ENCODE peak calls at places on chromosomes 6 and 20, in nine cellular contexts. V, X, R, A, N, F, C, Q and B are unnamed samples.

GRCh38 chr6:46926481-46926880 is 4.7 kb upstream of the ADGRF5 start:
- DNase-seq in N (no peak), F (no peak), V (no peak), C (peak), Q (peak), R (no peak), X (no peak), A (no peak), B (peak)

GRCh38 chr6:71385111-71385822 is 96.7 kb downstream of the OGFRL1 start:
- DNase-seq in R (no peak), V (no peak), F (no peak), A (no peak), N (no peak), Q (no peak), X (no peak), C (no peak), B (no peak)

GRCh38 chr20:48523191-48523757 is 304.5 kb downstream of the PREX1 start:
- DNase-seq in V (no peak), R (peak), Q (peak), F (no peak), A (peak), X (peak), C (peak), N (peak), B (peak)

GRCh38 chr6:112618796-112619195 is 271.7 kb downstream of the RFPL4B start:
- DNase-seq in A (no peak), C (no peak), N (peak), R (peak), X (no peak), F (no peak), V (no peak), Q (peak), B (peak)

GRCh38 chr6:115947964-115948541 is 112.6 kb downstream of the FRK start:
- DNase-seq in R (no peak), N (no peak), A (no peak), V (no peak), X (no peak), C (no peak), Q (no peak), F (no peak), B (no peak)

GRCh38 chr6:100512203-100512862 is 47.6 kb upstream of the SIM1 start:
- DNase-seq in N (no peak), X (peak), V (no peak), F (no peak), R (no peak), Q (peak), A (no peak), C (no peak), B (peak)

GRCh38 chr6:105372862-105373182 is 30.1 kb downstream of the PREP start:
- DNase-seq in A (no peak), Q (no peak), C (no peak), R (no peak), X (no peak), V (peak), F (no peak), N (no peak), B (no peak)

GRCh38 chr20:52529856-52530255 is 338.3 kb upstream of the ZFP64 start:
- DNase-seq in C (no peak), R (no peak), F (no peak), X (no peak), V (no peak), A (no peak), Q (no peak), N (no peak), B (peak)

GRCh38 chr6:116766506-116767176 is 1.1 kb upstream of the FAM162B start:
- DNase-seq in A (no peak), C (no peak), R (no peak), X (no peak), Q (no peak), V (no peak), F (no peak), N (no peak), B (no peak)

GRCh38 chr6:66161546-66162108 is 454.6 kb upstream of the EYS start:
- DNase-seq in N (no peak), X (no peak), F (no peak), Q (no peak), V (no peak), A (no peak), C (no peak), R (no peak), B (no peak)

GRCh38 chr20:35661013-35661412 is 3.7 kb downstream of the CPNE1 start:
- DNase-seq in F (no peak), Q (peak), N (no peak), V (no peak), A (no peak), R (no peak), X (no peak), C (no peak), B (no peak)
- H3K4me3 ChIP-seq in F (no peak), Q (peak), N (no peak), V (no peak), A (peak), R (peak), X (no peak), C (no peak), B (no peak)

GRCh38 chr6:158174514-158174913 is 6.4 kb downstream of the GTF2H5 start:
- DNase-seq in Q (peak), F (no peak), C (no peak), V (no peak), X (peak), N (peak), R (no peak), A (no peak), B (peak)

GRCh38 chr6:158174024-158174423 is 5.9 kb downstream of the GTF2H5 start:
- DNase-seq in N (no peak), X (peak), A (no peak), Q (no peak), V (no peak), R (no peak), C (no peak), F (no peak), B (no peak)

GRCh38 chr6:158168054-158168303 is at the start of gene SERAC1:
- DNase-seq in R (no peak), A (peak), F (no peak), Q (no peak), X (no peak), C (no peak), V (no peak), N (no peak), B (no peak)

GRCh38 chr6:158172001-158172400 is 3.9 kb downstream of the GTF2H5 start:
- DNase-seq in Q (no peak), R (no peak), C (no peak), X (no peak), N (no peak), V (no peak), A (no peak), F (no peak), B (no peak)

DNA sequence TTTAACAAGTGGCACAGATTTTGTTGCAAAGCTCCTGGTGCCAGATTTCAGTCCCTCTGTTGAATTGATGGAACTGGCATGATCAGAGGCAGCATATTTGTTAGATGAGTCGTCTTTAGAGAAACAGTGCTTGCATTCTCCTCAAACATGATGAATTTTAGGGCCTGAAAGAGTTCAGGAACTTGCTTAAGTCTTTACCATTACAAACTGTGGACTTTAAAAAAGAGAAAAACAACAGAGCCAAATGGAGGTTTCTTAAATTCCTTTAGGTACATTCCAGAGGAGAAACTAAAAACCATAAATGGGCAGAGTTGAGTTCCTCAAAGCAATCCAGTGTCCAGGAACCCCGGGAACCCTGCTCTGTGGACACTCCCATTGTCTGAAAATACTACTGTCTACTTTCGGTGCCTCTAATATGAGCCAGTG is 2.5 kb downstream of the GTF2H5 start:
- DNase-seq in R (no peak), Q (peak), V (no peak), F (no peak), A (no peak), N (peak), C (no peak), X (peak), B (peak)
- H3K4me3 ChIP-seq in R (no peak), Q (no peak), V (no peak), F (no peak), A (no peak), N (no peak), C (no peak), X (no peak), B (no peak)

DNA sequence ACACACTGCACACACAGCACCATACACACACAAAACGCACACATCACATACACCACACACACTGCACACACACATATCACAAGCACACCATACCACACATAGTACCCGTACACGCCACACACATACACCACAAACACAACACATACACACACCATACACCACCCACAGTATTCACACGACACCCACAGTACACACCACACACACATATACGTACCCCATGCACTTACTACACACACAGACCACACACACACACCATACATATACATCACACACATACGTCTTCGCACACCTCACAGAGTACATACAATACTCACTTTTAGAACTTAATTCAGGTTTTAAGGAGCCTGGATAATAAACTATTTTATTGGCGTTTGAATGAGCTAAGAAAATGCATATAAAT is 1805.3 kb upstream of the DEFB115 start:
- DNase-seq in F (no peak), V (no peak), R (no peak), A (no peak), Q (no peak), X (no peak), N (no peak), C (no peak), B (no peak)
- H3K4me3 ChIP-seq in F (no peak), V (no peak), R (no peak), A (no peak), Q (no peak), X (no peak), N (no peak), C (no peak), B (no peak)

DNA sequence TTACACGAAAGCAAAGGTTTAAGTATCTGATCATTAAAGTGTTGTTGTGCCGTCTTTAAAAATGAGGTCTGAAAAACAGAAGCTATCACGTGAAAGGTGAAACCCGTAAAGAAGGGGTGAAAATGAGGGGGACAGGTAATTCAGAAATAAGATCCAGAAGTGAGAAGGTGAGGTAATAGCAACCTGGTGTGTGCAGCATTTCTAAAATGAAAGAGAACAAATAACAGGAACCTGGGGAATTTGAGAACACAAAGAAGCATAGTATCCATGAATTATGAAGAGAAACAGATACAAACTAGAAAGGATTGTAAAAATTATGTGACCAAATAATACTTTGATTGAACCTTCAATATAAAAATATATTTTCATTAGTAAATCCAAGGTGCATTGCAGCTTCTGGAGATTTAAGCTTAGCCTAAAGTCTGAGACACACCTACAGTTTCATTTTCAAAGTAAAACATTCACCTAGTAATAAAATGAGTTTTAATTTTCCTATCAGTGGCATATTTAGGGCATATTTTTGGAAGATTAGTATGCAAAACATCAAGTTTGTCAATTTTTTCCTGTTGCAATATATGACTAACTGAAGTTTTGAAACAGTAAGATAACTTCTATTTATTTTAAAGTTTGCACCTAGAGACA is 1.4 kb downstream of the HEY2 start:
- DNase-seq in X (no peak), R (no peak), N (no peak), V (no peak), Q (no peak), F (no peak), C (no peak), A (no peak), B (no peak)
- H3K4me3 ChIP-seq in X (no peak), R (no peak), N (no peak), V (no peak), Q (no peak), F (peak), C (no peak), A (peak), B (peak)

GRCh38 chr20:45909817-45910669 is 1.9 kb downstream of the PLTP start:
- DNase-seq in Q (no peak), A (no peak), X (no peak), R (no peak), N (no peak), C (no peak), F (no peak), V (no peak), B (no peak)
- H3K4me3 ChIP-seq in Q (no peak), A (peak), X (peak), R (peak), N (no peak), C (peak), F (peak), V (no peak), B (peak)